ENCODE peak calls at places on chromosomes 1 and 21, in five cellular contexts. J, Q, S, F and U are unnamed samples.

GRCh38 chr1:231188768-231189167 is 26.9 kb downstream of the TRIM67 start:
- DNase-seq in J (no peak), Q (no peak), S (no peak), F (no peak), U (no peak)

GRCh38 chr1:220900842-220901241 is 21.6 kb downstream of the HLX start:
- DNase-seq in J (no peak), Q (no peak), S (no peak), F (no peak), U (no peak)

GRCh38 chr21:33769057-33769456 is 126.8 kb downstream of the ITSN1 start:
- DNase-seq in J (no peak), Q (no peak), S (no peak), F (no peak), U (no peak)

GRCh38 chr1:21217812-21218596 is 41.3 kb upstream of the EIF4G3 start:
- DNase-seq in J (no peak), Q (peak), S (peak), F (peak), U (peak)

GRCh38 chr1:179083533-179083932 is 1.7 kb downstream of the TOR3A start:
- DNase-seq in J (peak), Q (no peak), S (no peak), F (no peak), U (no peak)

GRCh38 chr1:168518201-168518689 is 25.6 kb downstream of the XCL2 start:
- DNase-seq in J (no peak), Q (no peak), S (no peak), F (no peak), U (no peak)

GRCh38 chr1:37931148-37931492 is 15.7 kb downstream of the INPP5B start:
- DNase-seq in J (no peak), Q (no peak), S (no peak), F (no peak), U (peak)

GRCh38 chr1:160124709-160125478 is 9.3 kb downstream of the ATP1A2 start:
- DNase-seq in J (no peak), Q (no peak), S (peak), F (peak), U (peak)

GRCh38 chr1:1164701-1165451 is 8.8 kb upstream of the TTLL10 start:
- DNase-seq in J (no peak), Q (peak), S (no peak), F (peak), U (peak)

GRCh38 chr1:30758785-30759380 is 1.3 kb upstream of the LAPTM5 start:
- DNase-seq in J (peak), Q (no peak), S (peak), F (peak), U (no peak)

GRCh38 chr1:94270801-94271203 is 33.4 kb upstream of the ARHGAP29 start:
- DNase-seq in J (no peak), Q (no peak), S (peak), F (peak), U (no peak)

GRCh38 chr1:36088265-36088576 is 471 bp upstream of the ADPRS start:
- DNase-seq in J (no peak), Q (no peak), S (no peak), F (no peak), U (no peak)

GRCh38 chr1:94865369-94865768 is 45.2 kb downstream of the SLC44A3 start:
- DNase-seq in J (no peak), Q (no peak), S (peak), F (no peak), U (no peak)

GRCh38 chr1:182129398-182129797 is 67.9 kb upstream of the ZNF648 start:
- DNase-seq in J (no peak), Q (peak), S (no peak), F (no peak), U (no peak)

GRCh38 chr1:157033357-157033876 is 12.1 kb downstream of the ARHGEF11 start:
- DNase-seq in J (no peak), Q (no peak), S (no peak), F (no peak), U (no peak)

GRCh38 chr21:15051652-15052554 is 12.9 kb downstream of the NRIP1 start:
- DNase-seq in J (no peak), Q (no peak), S (no peak), F (peak), U (no peak)

GRCh38 chr1:204190212-204191211 is 5.8 kb downstream of the KISS1 start:
- DNase-seq in J (no peak), Q (no peak), S (peak), F (peak), U (peak)

GRCh38 chr1:181101581-181102226 is 13.2 kb downstream of the IER5 start:
- DNase-seq in J (no peak), Q (no peak), S (peak), F (no peak), U (no peak)

GRCh38 chr1:166738873-166739272 is 100.4 kb upstream of the POGK start:
- DNase-seq in J (no peak), Q (no peak), S (no peak), F (no peak), U (no peak)

GRCh38 chr1:1270813-1271212 is 2.8 kb downstream of the UBE2J2 start:
- DNase-seq in J (no peak), Q (no peak), S (peak), F (no peak), U (no peak)

GRCh38 chr1:100400332-100400933 is 48.1 kb downstream of the CDC14A start:
- DNase-seq in J (peak), Q (no peak), S (no peak), F (no peak), U (peak)

GRCh38 chr1:110243581-110243980 is 33.5 kb downstream of the KCNC4 start:
- DNase-seq in J (peak), Q (no peak), S (no peak), F (no peak), U (no peak)

GRCh38 chr1:18109756-18110597 is 2.4 kb downstream of the IGSF21 start:
- DNase-seq in J (no peak), Q (no peak), S (no peak), F (no peak), U (no peak)

GRCh38 chr1:178541829-178542553 is 29.1 kb downstream of the TEX35 start:
- DNase-seq in J (no peak), Q (peak), S (peak), F (peak), U (peak)

GRCh38 chr1:171213559-171214454 is 28.7 kb downstream of the FMO2 start:
- DNase-seq in J (no peak), Q (no peak), S (no peak), F (no peak), U (no peak)

GRCh38 chr1:147640553-147641165 is 29.7 kb downstream of the ACP6 start:
- DNase-seq in J (peak), Q (peak), S (peak), F (peak), U (no peak)